ENCODE peak calls at places on chromosomes 6 and 20, in ten cellular contexts. L, X, G, N, F, O, C, E, W and Y are unnamed samples.
A peak's percentile ranks its signal among the peaks of the same experiment; 100 is the strongest.

GRCh38 chr6:46979206-46979605 is 57.5 kb upstream of the ADGRF5 start:
- DNase-seq in L (no peak), X (no peak), G (no peak), N (no peak), F (no peak), O (no peak), C (no peak), E (no peak), W (no peak), Y (no peak)

GRCh38 chr6:43739642-43740091 is 30.3 kb upstream of the VEGFA start:
- DNase-seq in L (no peak), X (peak; percentile 56), G (no peak), N (no peak), F (no peak), O (no peak), C (no peak), E (no peak), W (peak; percentile 19), Y (no peak)

GRCh38 chr20:8242066-8242465 is 110.0 kb downstream of the PLCB1 start:
- DNase-seq in L (no peak), X (no peak), G (peak; percentile 4), N (no peak), F (no peak), O (no peak), C (no peak), E (no peak), W (no peak), Y (no peak)

GRCh38 chr20:46348972-46349741 is 40.9 kb upstream of the CDH22 start:
- DNase-seq in L (peak; percentile 49), X (peak; percentile 82), G (peak; percentile 52), N (peak; percentile 51), F (no peak), O (peak; percentile 85), C (peak; percentile 64), E (peak; percentile 33), W (peak; percentile 80), Y (peak; percentile 46)

GRCh38 chr6:129835691-129836090 is 25.4 kb downstream of the TMEM244 start:
- DNase-seq in L (no peak), X (no peak), G (no peak), N (no peak), F (no peak), O (no peak), C (no peak), E (no peak), W (no peak), Y (no peak)

GRCh38 chr6:67815623-67816022 is 819.5 kb upstream of the ADGRB3 start:
- DNase-seq in L (no peak), X (no peak), G (no peak), N (no peak), F (no peak), O (no peak), C (no peak), E (no peak), W (no peak), Y (no peak)

GRCh38 chr6:74115674-74116073 is 419.7 kb downstream of the CD109 start:
- DNase-seq in L (peak; percentile 28), X (no peak), G (peak; percentile 42), N (no peak), F (no peak), O (no peak), C (no peak), E (no peak), W (no peak), Y (no peak)

GRCh38 chr6:28769626-28770402 is 154.0 kb downstream of the TRIM27 start:
- DNase-seq in L (peak; percentile 26), X (no peak), G (peak; percentile 69), N (no peak), F (no peak), O (no peak), C (no peak), E (no peak), W (peak; percentile 65), Y (no peak)

GRCh38 chr6:26328265-26328844 is 36.6 kb upstream of the BTN3A2 start:
- DNase-seq in L (no peak), X (peak; percentile 68), G (no peak), N (no peak), F (no peak), O (peak; percentile 72), C (peak; percentile 36), E (no peak), W (no peak), Y (no peak)

GRCh38 chr20:51272392-51272791 is 249.5 kb upstream of the KCNG1 start:
- DNase-seq in L (peak; percentile 68), X (no peak), G (peak; percentile 64), N (no peak), F (peak; percentile 31), O (no peak), C (no peak), E (no peak), W (no peak), Y (no peak)

GRCh38 chr6:45922728-45923351 is 92.8 kb downstream of the CLIC5 start:
- DNase-seq in L (peak; percentile 81), X (peak; percentile 80), G (peak; percentile 87), N (peak; percentile 62), F (peak; percentile 50), O (peak; percentile 90), C (peak; percentile 58), E (peak; percentile 62), W (peak; percentile 66), Y (no peak)

GRCh38 chr6:110703906-110704594 is 111.2 kb downstream of the CDK19 start:
- DNase-seq in L (peak; percentile 7), X (no peak), G (peak; percentile 83), N (no peak), F (no peak), O (no peak), C (no peak), E (no peak), W (no peak), Y (no peak)

GRCh38 chr6:130191376-130191702 is 31.4 kb downstream of the SAMD3 start:
- DNase-seq in L (no peak), X (no peak), G (no peak), N (no peak), F (no peak), O (no peak), C (no peak), E (no peak), W (no peak), Y (no peak)

GRCh38 chr20:14951707-14952106 is 614.3 kb upstream of the FLRT3 start:
- DNase-seq in L (peak; percentile 46), X (no peak), G (peak; percentile 62), N (no peak), F (peak; percentile 19), O (no peak), C (no peak), E (no peak), W (no peak), Y (no peak)